ENCODE peak calls at places on chromosomes 4 and X, in four cellular contexts. One of them, this sample, is unnamed.

GRCh38 chr4:186132577-186133277 is 28.2 kb downstream of the FAM149A start:
- DNase-seq in Panc1: no peak
- DNase-seq in GM23338: peak
- DNase-seq in progenitor cell of endocrine pancreas: no peak
- DNase-seq in this sample: no peak

GRCh38 chr4:57291911-57292310 is 181.7 kb upstream of the IGFBP7 start:
- DNase-seq in GM23338: no peak
- DNase-seq in progenitor cell of endocrine pancreas: no peak
- DNase-seq in Panc1: no peak
- DNase-seq in this sample: no peak

GRCh38 chrX:16488959-16489358 is 161.0 kb upstream of the S100G start:
- DNase-seq in Panc1: no peak
- DNase-seq in progenitor cell of endocrine pancreas: no peak
- DNase-seq in GM23338: no peak
- DNase-seq in this sample: no peak

GRCh38 chrX:13669246-13669689 is 16.3 kb downstream of the TCEANC start:
- DNase-seq in GM23338: no peak
- DNase-seq in progenitor cell of endocrine pancreas: no peak
- DNase-seq in Panc1: no peak
- DNase-seq in this sample: peak

GRCh38 chrX:133229361-133229760 is 11.2 kb upstream of the TFDP3 start:
- DNase-seq in GM23338: no peak
- DNase-seq in Panc1: peak
- DNase-seq in progenitor cell of endocrine pancreas: no peak
- DNase-seq in this sample: no peak

GRCh38 chr4:139749313-139749712 is 83.7 kb downstream of the MGST2 start:
- DNase-seq in GM23338: no peak
- DNase-seq in progenitor cell of endocrine pancreas: no peak
- DNase-seq in Panc1: no peak
- DNase-seq in this sample: no peak

GRCh38 chr4:152591361-152591760 is 55.5 kb upstream of the FBXW7 start:
- DNase-seq in progenitor cell of endocrine pancreas: peak
- DNase-seq in Panc1: no peak
- DNase-seq in GM23338: peak
- DNase-seq in this sample: peak

GRCh38 chrX:103879339-103879738 is 47.3 kb upstream of the RAB9B start:
- DNase-seq in GM23338: no peak
- DNase-seq in progenitor cell of endocrine pancreas: no peak
- DNase-seq in Panc1: no peak
- DNase-seq in this sample: no peak

GRCh38 chrX:117969337-117969736 is 147.3 kb downstream of the KLHL13 start:
- DNase-seq in GM23338: no peak
- DNase-seq in Panc1: no peak
- DNase-seq in progenitor cell of endocrine pancreas: no peak
- DNase-seq in this sample: no peak

GRCh38 chrX:9670136-9670905 is 95.3 kb downstream of the GPR143 start:
- DNase-seq in GM23338: no peak
- DNase-seq in progenitor cell of endocrine pancreas: no peak
- DNase-seq in Panc1: no peak
- DNase-seq in this sample: no peak

GRCh38 chrX:129934461-129934860 is 28.5 kb downstream of the UTP14A start:
- DNase-seq in progenitor cell of endocrine pancreas: no peak
- DNase-seq in GM23338: no peak
- DNase-seq in Panc1: no peak
- DNase-seq in this sample: no peak

GRCh38 chrX:154748712-154749339 is 2.1 kb downstream of the GAB3 start:
- DNase-seq in Panc1: no peak
- DNase-seq in progenitor cell of endocrine pancreas: no peak
- DNase-seq in GM23338: peak
- DNase-seq in this sample: no peak

DNA sequence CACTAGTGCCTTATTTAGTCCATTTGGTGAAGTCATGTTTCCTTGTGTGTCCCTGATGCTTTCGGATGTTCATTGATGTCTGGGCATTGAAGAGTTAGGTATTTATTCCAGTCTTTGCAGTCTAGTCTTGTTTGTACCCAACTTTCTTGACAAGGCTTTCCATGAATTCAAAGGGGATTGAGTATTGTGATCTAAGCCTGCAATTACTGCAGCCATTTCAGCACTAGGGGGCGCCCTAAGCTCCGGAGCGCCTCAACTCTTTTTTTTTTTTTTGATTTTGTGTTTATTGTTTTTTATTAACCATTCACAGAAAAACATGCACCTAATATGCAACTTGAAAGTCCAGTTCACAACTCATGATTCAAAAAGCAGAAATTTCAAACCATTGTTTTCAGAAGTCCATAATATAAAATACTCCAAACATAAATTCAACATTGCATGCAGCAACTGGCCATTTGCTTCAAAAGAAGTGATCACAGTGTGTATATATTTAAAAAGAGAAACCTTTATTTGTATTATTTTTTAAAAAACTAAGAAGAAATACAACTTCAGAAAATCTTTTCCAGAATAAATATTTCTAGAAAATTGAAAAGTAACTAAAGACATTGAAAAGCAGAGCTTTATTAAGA is 59.2 kb downstream of the PTPN13 start:
- DNase-seq in Panc1: no peak
- DNase-seq in GM23338: peak
- DNase-seq in progenitor cell of endocrine pancreas: no peak
- DNase-seq in this sample: no peak
- TF ChIP-seq CTCF in Panc1: peak
- TF ChIP-seq CTCF in GM23338: peak
- TF ChIP-seq CTCF in progenitor cell of endocrine pancreas: peak
- TF ChIP-seq CTCF in this sample: peak

GRCh38 chrX:23312136-23312535 is 22.5 kb upstream of the PTCHD1 start:
- DNase-seq in progenitor cell of endocrine pancreas: no peak
- DNase-seq in Panc1: no peak
- DNase-seq in GM23338: no peak
- DNase-seq in this sample: no peak

GRCh38 chrX:23317799-23318724 is 16.6 kb upstream of the PTCHD1 start:
- DNase-seq in GM23338: peak
- DNase-seq in Panc1: peak
- DNase-seq in progenitor cell of endocrine pancreas: peak
- DNase-seq in this sample: no peak
- TF ChIP-seq CTCF in GM23338: peak
- TF ChIP-seq CTCF in Panc1: peak
- TF ChIP-seq CTCF in progenitor cell of endocrine pancreas: peak
- TF ChIP-seq CTCF in this sample: peak

DNA sequence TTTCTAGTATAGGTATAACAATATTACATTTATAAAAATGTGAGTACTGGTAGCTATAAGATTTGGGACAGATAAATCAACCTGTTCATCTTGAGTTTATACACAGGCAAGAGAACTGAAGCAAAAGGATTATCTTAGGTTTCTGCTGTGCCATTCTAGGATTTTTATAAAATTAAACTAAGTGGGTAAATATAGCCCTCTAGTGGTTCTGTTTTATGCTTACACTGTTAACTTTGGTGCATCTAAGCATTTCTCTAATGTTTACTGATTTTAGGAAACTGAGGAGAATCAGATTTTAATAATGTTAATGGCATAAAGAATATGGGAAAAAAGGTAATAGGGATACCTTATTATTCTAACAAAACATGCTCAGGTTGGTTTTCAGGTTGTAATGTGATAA is 1.1 kb upstream of the RRH start:
- DNase-seq in progenitor cell of endocrine pancreas: no peak
- DNase-seq in Panc1: no peak
- DNase-seq in GM23338: peak
- DNase-seq in this sample: no peak
- TF ChIP-seq CTCF in progenitor cell of endocrine pancreas: peak
- TF ChIP-seq CTCF in Panc1: peak
- TF ChIP-seq CTCF in GM23338: peak
- TF ChIP-seq CTCF in this sample: peak

DNA sequence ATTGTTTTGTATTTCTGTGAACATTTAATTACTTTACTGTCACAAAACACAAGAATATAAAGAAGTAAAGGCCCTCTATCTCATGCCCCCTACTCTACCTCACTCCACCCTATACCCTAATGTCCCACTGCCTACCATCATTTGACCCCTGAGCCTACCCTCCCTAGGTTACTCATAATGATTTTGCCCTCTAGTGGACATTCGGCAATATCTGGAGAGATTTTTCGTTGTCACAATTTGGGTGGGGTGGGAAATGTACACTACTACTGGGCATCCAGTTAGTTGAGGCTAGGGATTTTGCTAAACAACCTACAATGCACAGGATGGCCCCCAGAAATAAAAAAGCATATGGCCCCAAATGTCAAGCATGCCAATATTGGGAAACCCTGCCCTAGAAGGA is 10.2 kb downstream of the TEX13A start:
- DNase-seq in progenitor cell of endocrine pancreas: no peak
- DNase-seq in Panc1: no peak
- DNase-seq in GM23338: peak
- DNase-seq in this sample: no peak
- TF ChIP-seq CTCF in progenitor cell of endocrine pancreas: no peak
- TF ChIP-seq CTCF in Panc1: peak
- TF ChIP-seq CTCF in GM23338: peak
- TF ChIP-seq CTCF in this sample: no peak

GRCh38 chr4:150976478-150977118 is 38.5 kb downstream of the LRBA start:
- DNase-seq in Panc1: no peak
- DNase-seq in progenitor cell of endocrine pancreas: no peak
- DNase-seq in GM23338: peak
- DNase-seq in this sample: no peak
- TF ChIP-seq CTCF in Panc1: no peak
- TF ChIP-seq CTCF in progenitor cell of endocrine pancreas: peak
- TF ChIP-seq CTCF in GM23338: peak
- TF ChIP-seq CTCF in this sample: no peak

This sample was measured in lower lobe of right lung.